ENCODE peak calls at places on chromosomes 3 and 15, in ten cellular contexts. One of them, this sample, is unnamed.

GRCh38 chr3:72299823-72300222 is 514.9 kb upstream of the PROK2 start:
- DNase-seq in stimulated activated naive CD4-positive, alpha-beta T cell: no peak
- DNase-seq in LoVo: no peak
- DNase-seq in HEK293T: no peak
- DNase-seq in renal cortical epithelial cell: no peak
- DNase-seq in WERI-Rb-1: no peak
- DNase-seq in substantia nigra: no peak
- DNase-seq in Peyer's patch: no peak
- DNase-seq in GOT3: no peak
- DNase-seq in MCF 10A: peak
- DNase-seq in this sample: peak

GRCh38 chr15:60635507-60636352 is 156.8 kb upstream of the ICE2 start:
- DNase-seq in stimulated activated naive CD4-positive, alpha-beta T cell: no peak
- DNase-seq in LoVo: no peak
- DNase-seq in HEK293T: no peak
- DNase-seq in renal cortical epithelial cell: no peak
- DNase-seq in WERI-Rb-1: no peak
- DNase-seq in substantia nigra: no peak
- DNase-seq in Peyer's patch: no peak
- DNase-seq in GOT3: no peak
- DNase-seq in MCF 10A: peak
- DNase-seq in this sample: no peak

GRCh38 chr3:117074833-117075232 is 365.3 kb downstream of the TUSC7 start:
- DNase-seq in stimulated activated naive CD4-positive, alpha-beta T cell: no peak
- DNase-seq in LoVo: no peak
- DNase-seq in HEK293T: no peak
- DNase-seq in renal cortical epithelial cell: peak
- DNase-seq in WERI-Rb-1: no peak
- DNase-seq in substantia nigra: no peak
- DNase-seq in Peyer's patch: no peak
- DNase-seq in GOT3: no peak
- DNase-seq in MCF 10A: no peak
- DNase-seq in this sample: no peak

GRCh38 chr3:48558446-48559134 is 2.0 kb upstream of the PFKFB4 start:
- DNase-seq in stimulated activated naive CD4-positive, alpha-beta T cell: no peak
- DNase-seq in LoVo: no peak
- DNase-seq in HEK293T: no peak
- DNase-seq in renal cortical epithelial cell: no peak
- DNase-seq in WERI-Rb-1: no peak
- DNase-seq in substantia nigra: no peak
- DNase-seq in Peyer's patch: peak
- DNase-seq in GOT3: no peak
- DNase-seq in MCF 10A: no peak
- DNase-seq in this sample: no peak

GRCh38 chr15:80712956-80713355 is 17.8 kb downstream of the ABHD17C start:
- DNase-seq in stimulated activated naive CD4-positive, alpha-beta T cell: no peak
- DNase-seq in LoVo: no peak
- DNase-seq in HEK293T: no peak
- DNase-seq in renal cortical epithelial cell: no peak
- DNase-seq in WERI-Rb-1: no peak
- DNase-seq in substantia nigra: no peak
- DNase-seq in Peyer's patch: no peak
- DNase-seq in GOT3: no peak
- DNase-seq in MCF 10A: no peak
- DNase-seq in this sample: no peak

GRCh38 chr3:71991051-71991450 is 206.1 kb upstream of the PROK2 start:
- DNase-seq in stimulated activated naive CD4-positive, alpha-beta T cell: no peak
- DNase-seq in LoVo: no peak
- DNase-seq in HEK293T: no peak
- DNase-seq in renal cortical epithelial cell: no peak
- DNase-seq in WERI-Rb-1: no peak
- DNase-seq in substantia nigra: no peak
- DNase-seq in Peyer's patch: no peak
- DNase-seq in GOT3: no peak
- DNase-seq in MCF 10A: no peak
- DNase-seq in this sample: no peak

GRCh38 chr15:40088929-40089755 is 19.5 kb downstream of the BMF start:
- DNase-seq in stimulated activated naive CD4-positive, alpha-beta T cell: no peak
- DNase-seq in LoVo: no peak
- DNase-seq in HEK293T: no peak
- DNase-seq in renal cortical epithelial cell: peak
- DNase-seq in WERI-Rb-1: peak
- DNase-seq in substantia nigra: no peak
- DNase-seq in Peyer's patch: no peak
- DNase-seq in GOT3: no peak
- DNase-seq in MCF 10A: no peak
- DNase-seq in this sample: no peak

GRCh38 chr3:96900600-96900999 is 86.2 kb downstream of the EPHA6 start:
- DNase-seq in stimulated activated naive CD4-positive, alpha-beta T cell: no peak
- DNase-seq in LoVo: no peak
- DNase-seq in HEK293T: no peak
- DNase-seq in renal cortical epithelial cell: peak
- DNase-seq in WERI-Rb-1: no peak
- DNase-seq in substantia nigra: no peak
- DNase-seq in Peyer's patch: no peak
- DNase-seq in GOT3: no peak
- DNase-seq in MCF 10A: no peak
- DNase-seq in this sample: no peak

GRCh38 chr3:69747511-69748248 is 8.4 kb downstream of the MITF start:
- DNase-seq in stimulated activated naive CD4-positive, alpha-beta T cell: no peak
- DNase-seq in LoVo: no peak
- DNase-seq in HEK293T: no peak
- DNase-seq in renal cortical epithelial cell: no peak
- DNase-seq in WERI-Rb-1: no peak
- DNase-seq in substantia nigra: no peak
- DNase-seq in Peyer's patch: no peak
- DNase-seq in GOT3: no peak
- DNase-seq in MCF 10A: no peak
- DNase-seq in this sample: no peak

GRCh38 chr15:67783303-67783702 is 42.0 kb upstream of the SKOR1 start:
- DNase-seq in stimulated activated naive CD4-positive, alpha-beta T cell: peak
- DNase-seq in LoVo: no peak
- DNase-seq in HEK293T: no peak
- DNase-seq in renal cortical epithelial cell: no peak
- DNase-seq in WERI-Rb-1: peak
- DNase-seq in substantia nigra: no peak
- DNase-seq in Peyer's patch: peak
- DNase-seq in GOT3: no peak
- DNase-seq in MCF 10A: no peak
- DNase-seq in this sample: no peak

GRCh38 chr3:30658328-30659052 is 52.1 kb downstream of the TGFBR2 start:
- DNase-seq in stimulated activated naive CD4-positive, alpha-beta T cell: peak
- DNase-seq in LoVo: peak
- DNase-seq in HEK293T: no peak
- DNase-seq in renal cortical epithelial cell: peak
- DNase-seq in WERI-Rb-1: no peak
- DNase-seq in substantia nigra: no peak
- DNase-seq in Peyer's patch: peak
- DNase-seq in GOT3: no peak
- DNase-seq in MCF 10A: peak
- DNase-seq in this sample: peak

GRCh38 chr15:34693053-34693744 is 61.6 kb downstream of the GJD2 start:
- DNase-seq in stimulated activated naive CD4-positive, alpha-beta T cell: no peak
- DNase-seq in LoVo: no peak
- DNase-seq in HEK293T: no peak
- DNase-seq in renal cortical epithelial cell: peak
- DNase-seq in WERI-Rb-1: no peak
- DNase-seq in substantia nigra: no peak
- DNase-seq in Peyer's patch: no peak
- DNase-seq in GOT3: no peak
- DNase-seq in MCF 10A: peak
- DNase-seq in this sample: peak

GRCh38 chr3:127105996-127106855 is 86.7 kb upstream of the PRR23E start:
- DNase-seq in stimulated activated naive CD4-positive, alpha-beta T cell: no peak
- DNase-seq in LoVo: no peak
- DNase-seq in HEK293T: no peak
- DNase-seq in renal cortical epithelial cell: no peak
- DNase-seq in WERI-Rb-1: no peak
- DNase-seq in substantia nigra: no peak
- DNase-seq in Peyer's patch: no peak
- DNase-seq in GOT3: no peak
- DNase-seq in MCF 10A: no peak
- DNase-seq in this sample: no peak

GRCh38 chr3:43455233-43455632 is 166.6 kb downstream of the ANO10 start:
- DNase-seq in stimulated activated naive CD4-positive, alpha-beta T cell: no peak
- DNase-seq in LoVo: peak
- DNase-seq in HEK293T: no peak
- DNase-seq in renal cortical epithelial cell: peak
- DNase-seq in WERI-Rb-1: no peak
- DNase-seq in substantia nigra: no peak
- DNase-seq in Peyer's patch: no peak
- DNase-seq in GOT3: no peak
- DNase-seq in MCF 10A: peak
- DNase-seq in this sample: peak

GRCh38 chr3:143443851-143444331 is 324.3 kb downstream of the CHST2 start:
- DNase-seq in stimulated activated naive CD4-positive, alpha-beta T cell: no peak
- DNase-seq in LoVo: peak
- DNase-seq in HEK293T: no peak
- DNase-seq in renal cortical epithelial cell: peak
- DNase-seq in WERI-Rb-1: no peak
- DNase-seq in substantia nigra: no peak
- DNase-seq in Peyer's patch: peak
- DNase-seq in GOT3: no peak
- DNase-seq in MCF 10A: peak
- DNase-seq in this sample: peak

GRCh38 chr15:57496946-57497944 is 94.5 kb upstream of the MYZAP start:
- DNase-seq in stimulated activated naive CD4-positive, alpha-beta T cell: no peak
- DNase-seq in LoVo: no peak
- DNase-seq in HEK293T: no peak
- DNase-seq in renal cortical epithelial cell: no peak
- DNase-seq in WERI-Rb-1: no peak
- DNase-seq in substantia nigra: no peak
- DNase-seq in Peyer's patch: peak
- DNase-seq in GOT3: no peak
- DNase-seq in MCF 10A: no peak
- DNase-seq in this sample: peak

This sample was measured in PC-3.